ENCODE peak calls at places on chromosomes 6 and 20, in nine cellular contexts. One of them, this sample, is unnamed. For H3K9me3, the result is how much of the 10 kb centered on the place peaks cover.

GRCh38 chr6:25341923-25342619 is 62.9 kb downstream of the CARMIL1 start:
- DNase-seq in cardiac muscle cell: no peak
- DNase-seq in CD8-positive, alpha-beta memory T cell: no peak
- DNase-seq in WERI-Rb-1: no peak
- DNase-seq in GM12878: no peak
- DNase-seq in right lobe of liver: no peak
- DNase-seq in testis: no peak
- DNase-seq in Peyer's patch: no peak
- DNase-seq in CD4-positive, CD25-positive, alpha-beta regulatory T cell: no peak
- DNase-seq in this sample: no peak

GRCh38 chr6:166346449-166346848 is 4.1 kb upstream of the SFT2D1 start:
- DNase-seq in cardiac muscle cell: no peak
- DNase-seq in CD8-positive, alpha-beta memory T cell: no peak
- DNase-seq in WERI-Rb-1: no peak
- DNase-seq in GM12878: no peak
- DNase-seq in right lobe of liver: no peak
- DNase-seq in testis: no peak
- DNase-seq in Peyer's patch: no peak
- DNase-seq in CD4-positive, CD25-positive, alpha-beta regulatory T cell: no peak
- DNase-seq in this sample: no peak

GRCh38 chr6:33018904-33019303 is 9.5 kb upstream of the HLA-DOA start:
- DNase-seq in cardiac muscle cell: peak
- DNase-seq in CD8-positive, alpha-beta memory T cell: peak
- DNase-seq in WERI-Rb-1: no peak
- DNase-seq in GM12878: peak
- DNase-seq in right lobe of liver: peak
- DNase-seq in testis: peak
- DNase-seq in Peyer's patch: peak
- DNase-seq in CD4-positive, CD25-positive, alpha-beta regulatory T cell: no peak
- DNase-seq in this sample: peak

GRCh38 chr6:17962436-17963031 is 24.9 kb downstream of the KIF13A start:
- DNase-seq in cardiac muscle cell: peak
- DNase-seq in CD8-positive, alpha-beta memory T cell: no peak
- DNase-seq in WERI-Rb-1: peak
- DNase-seq in GM12878: no peak
- DNase-seq in right lobe of liver: no peak
- DNase-seq in testis: peak
- DNase-seq in Peyer's patch: no peak
- DNase-seq in CD4-positive, CD25-positive, alpha-beta regulatory T cell: no peak
- DNase-seq in this sample: no peak

GRCh38 chr6:1686117-1687098 is 76.7 kb downstream of the FOXC1 start:
- DNase-seq in cardiac muscle cell: peak
- DNase-seq in CD8-positive, alpha-beta memory T cell: no peak
- DNase-seq in WERI-Rb-1: no peak
- DNase-seq in GM12878: no peak
- DNase-seq in right lobe of liver: no peak
- DNase-seq in testis: no peak
- DNase-seq in Peyer's patch: no peak
- DNase-seq in CD4-positive, CD25-positive, alpha-beta regulatory T cell: no peak
- DNase-seq in this sample: no peak

GRCh38 chr20:24951536-24952047 is 2.5 kb downstream of the CST7 start:
- DNase-seq in cardiac muscle cell: no peak
- DNase-seq in CD8-positive, alpha-beta memory T cell: no peak
- DNase-seq in WERI-Rb-1: no peak
- DNase-seq in GM12878: no peak
- DNase-seq in right lobe of liver: no peak
- DNase-seq in testis: no peak
- DNase-seq in Peyer's patch: no peak
- DNase-seq in CD4-positive, CD25-positive, alpha-beta regulatory T cell: no peak
- DNase-seq in this sample: no peak

GRCh38 chr6:82178084-82178758 is 69.3 kb downstream of the IBTK start:
- DNase-seq in cardiac muscle cell: peak
- DNase-seq in CD8-positive, alpha-beta memory T cell: no peak
- DNase-seq in WERI-Rb-1: no peak
- DNase-seq in GM12878: no peak
- DNase-seq in right lobe of liver: no peak
- DNase-seq in testis: no peak
- DNase-seq in Peyer's patch: no peak
- DNase-seq in CD4-positive, CD25-positive, alpha-beta regulatory T cell: no peak
- DNase-seq in this sample: peak

GRCh38 chr6:138594042-138594636 is 94.8 kb upstream of the NHSL1 start:
- DNase-seq in cardiac muscle cell: no peak
- DNase-seq in CD8-positive, alpha-beta memory T cell: no peak
- DNase-seq in WERI-Rb-1: no peak
- DNase-seq in GM12878: no peak
- DNase-seq in right lobe of liver: no peak
- DNase-seq in testis: no peak
- DNase-seq in Peyer's patch: no peak
- DNase-seq in CD4-positive, CD25-positive, alpha-beta regulatory T cell: no peak
- DNase-seq in this sample: no peak

GRCh38 chr20:36569847-36570429 is 3.5 kb upstream of the TGIF2 start:
- DNase-seq in cardiac muscle cell: peak
- DNase-seq in CD8-positive, alpha-beta memory T cell: no peak
- DNase-seq in WERI-Rb-1: no peak
- DNase-seq in GM12878: no peak
- DNase-seq in right lobe of liver: no peak
- DNase-seq in testis: no peak
- DNase-seq in Peyer's patch: no peak
- DNase-seq in CD4-positive, CD25-positive, alpha-beta regulatory T cell: no peak
- DNase-seq in this sample: no peak

GRCh38 chr6:36227379-36228344 is 31.1 kb downstream of the BRPF3 start:
- DNase-seq in cardiac muscle cell: no peak
- DNase-seq in CD8-positive, alpha-beta memory T cell: no peak
- DNase-seq in WERI-Rb-1: no peak
- DNase-seq in GM12878: no peak
- DNase-seq in right lobe of liver: no peak
- DNase-seq in testis: no peak
- DNase-seq in Peyer's patch: no peak
- DNase-seq in CD4-positive, CD25-positive, alpha-beta regulatory T cell: no peak
- DNase-seq in this sample: peak

GRCh38 chr6:56072856-56073255 is 174.5 kb downstream of the COL21A1 start:
- DNase-seq in cardiac muscle cell: peak
- DNase-seq in CD8-positive, alpha-beta memory T cell: no peak
- DNase-seq in WERI-Rb-1: no peak
- DNase-seq in GM12878: no peak
- DNase-seq in right lobe of liver: no peak
- DNase-seq in testis: peak
- DNase-seq in Peyer's patch: no peak
- DNase-seq in CD4-positive, CD25-positive, alpha-beta regulatory T cell: no peak
- DNase-seq in this sample: no peak

GRCh38 chr6:83371428-83371827 is 59.4 kb downstream of the ME1 start:
- DNase-seq in cardiac muscle cell: peak
- DNase-seq in CD8-positive, alpha-beta memory T cell: no peak
- DNase-seq in WERI-Rb-1: no peak
- DNase-seq in GM12878: no peak
- DNase-seq in right lobe of liver: no peak
- DNase-seq in testis: no peak
- DNase-seq in Peyer's patch: no peak
- DNase-seq in CD4-positive, CD25-positive, alpha-beta regulatory T cell: no peak
- DNase-seq in this sample: no peak

GRCh38 chr6:98833101-98834059 is 994 bp upstream of the POU3F2 start:
- DNase-seq in cardiac muscle cell: peak
- DNase-seq in CD8-positive, alpha-beta memory T cell: no peak
- DNase-seq in WERI-Rb-1: peak
- DNase-seq in GM12878: no peak
- DNase-seq in right lobe of liver: peak
- DNase-seq in testis: peak
- DNase-seq in Peyer's patch: no peak
- DNase-seq in CD4-positive, CD25-positive, alpha-beta regulatory T cell: no peak
- DNase-seq in this sample: no peak

GRCh38 chr6:15872252-15873103 is 209.7 kb upstream of the DTNBP1 start:
- DNase-seq in cardiac muscle cell: peak
- DNase-seq in CD8-positive, alpha-beta memory T cell: no peak
- DNase-seq in WERI-Rb-1: no peak
- DNase-seq in GM12878: no peak
- DNase-seq in right lobe of liver: no peak
- DNase-seq in testis: no peak
- DNase-seq in Peyer's patch: no peak
- DNase-seq in CD4-positive, CD25-positive, alpha-beta regulatory T cell: no peak
- DNase-seq in this sample: no peak

GRCh38 chr20:63330940-63331339 is 30.2 kb downstream of the CHRNA4 start:
- DNase-seq in cardiac muscle cell: no peak
- DNase-seq in CD8-positive, alpha-beta memory T cell: no peak
- DNase-seq in WERI-Rb-1: peak
- DNase-seq in GM12878: no peak
- DNase-seq in right lobe of liver: peak
- DNase-seq in testis: no peak
- DNase-seq in Peyer's patch: no peak
- DNase-seq in CD4-positive, CD25-positive, alpha-beta regulatory T cell: no peak
- DNase-seq in this sample: no peak

GRCh38 chr20:63328716-63329275 is 32.4 kb downstream of the CHRNA4 start:
- DNase-seq in cardiac muscle cell: no peak
- DNase-seq in CD8-positive, alpha-beta memory T cell: no peak
- DNase-seq in WERI-Rb-1: no peak
- DNase-seq in GM12878: no peak
- DNase-seq in right lobe of liver: peak
- DNase-seq in testis: no peak
- DNase-seq in Peyer's patch: no peak
- DNase-seq in CD4-positive, CD25-positive, alpha-beta regulatory T cell: no peak
- DNase-seq in this sample: no peak

GRCh38 chr20:63328026-63328700 is 33.0 kb downstream of the CHRNA4 start:
- DNase-seq in cardiac muscle cell: no peak
- DNase-seq in CD8-positive, alpha-beta memory T cell: no peak
- DNase-seq in WERI-Rb-1: no peak
- DNase-seq in GM12878: no peak
- DNase-seq in right lobe of liver: peak
- DNase-seq in testis: no peak
- DNase-seq in Peyer's patch: no peak
- DNase-seq in CD4-positive, CD25-positive, alpha-beta regulatory T cell: no peak
- DNase-seq in this sample: no peak

GRCh38 chr20:63330084-63330760 is 30.9 kb downstream of the CHRNA4 start:
- DNase-seq in cardiac muscle cell: no peak
- DNase-seq in CD8-positive, alpha-beta memory T cell: no peak
- DNase-seq in WERI-Rb-1: no peak
- DNase-seq in GM12878: no peak
- DNase-seq in right lobe of liver: no peak
- DNase-seq in testis: no peak
- DNase-seq in Peyer's patch: no peak
- DNase-seq in CD4-positive, CD25-positive, alpha-beta regulatory T cell: no peak
- DNase-seq in this sample: no peak

GRCh38 chr20:63329331-63330083 is 31.6 kb downstream of the CHRNA4 start:
- DNase-seq in cardiac muscle cell: no peak
- DNase-seq in CD8-positive, alpha-beta memory T cell: no peak
- DNase-seq in WERI-Rb-1: no peak
- DNase-seq in GM12878: no peak
- DNase-seq in right lobe of liver: peak
- DNase-seq in testis: no peak
- DNase-seq in Peyer's patch: no peak
- DNase-seq in CD4-positive, CD25-positive, alpha-beta regulatory T cell: no peak
- DNase-seq in this sample: no peak
- H3K4me3 ChIP-seq in cardiac muscle cell: no peak
- H3K4me3 ChIP-seq in CD8-positive, alpha-beta memory T cell: no peak
- H3K4me3 ChIP-seq in WERI-Rb-1: no peak
- H3K4me3 ChIP-seq in GM12878: no peak
- H3K4me3 ChIP-seq in right lobe of liver: no peak
- H3K4me3 ChIP-seq in testis: no peak
- H3K4me3 ChIP-seq in Peyer's patch: no peak
- H3K4me3 ChIP-seq in CD4-positive, CD25-positive, alpha-beta regulatory T cell: no peak
- H3K4me3 ChIP-seq in this sample: no peak

GRCh38 chr6:148681666-148682065 is 65.2 kb upstream of the UST start:
- DNase-seq in cardiac muscle cell: no peak
- DNase-seq in CD8-positive, alpha-beta memory T cell: no peak
- DNase-seq in WERI-Rb-1: no peak
- DNase-seq in GM12878: no peak
- DNase-seq in right lobe of liver: no peak
- DNase-seq in testis: no peak
- DNase-seq in Peyer's patch: no peak
- DNase-seq in CD4-positive, CD25-positive, alpha-beta regulatory T cell: no peak
- DNase-seq in this sample: no peak

GRCh38 chr6:148682990-148683389 is 63.8 kb upstream of the UST start:
- DNase-seq in cardiac muscle cell: no peak
- DNase-seq in CD8-positive, alpha-beta memory T cell: no peak
- DNase-seq in WERI-Rb-1: no peak
- DNase-seq in GM12878: no peak
- DNase-seq in right lobe of liver: no peak
- DNase-seq in testis: no peak
- DNase-seq in Peyer's patch: peak
- DNase-seq in CD4-positive, CD25-positive, alpha-beta regulatory T cell: no peak
- DNase-seq in this sample: no peak

GRCh38 chr6:148678682-148679081 is 68.1 kb upstream of the UST start:
- DNase-seq in cardiac muscle cell: no peak
- DNase-seq in CD8-positive, alpha-beta memory T cell: no peak
- DNase-seq in WERI-Rb-1: no peak
- DNase-seq in GM12878: no peak
- DNase-seq in right lobe of liver: no peak
- DNase-seq in testis: no peak
- DNase-seq in Peyer's patch: no peak
- DNase-seq in CD4-positive, CD25-positive, alpha-beta regulatory T cell: no peak
- DNase-seq in this sample: no peak

GRCh38 chr6:148682252-148682651 is 64.6 kb upstream of the UST start:
- DNase-seq in cardiac muscle cell: no peak
- DNase-seq in CD8-positive, alpha-beta memory T cell: no peak
- DNase-seq in WERI-Rb-1: no peak
- DNase-seq in GM12878: no peak
- DNase-seq in right lobe of liver: no peak
- DNase-seq in testis: no peak
- DNase-seq in Peyer's patch: no peak
- DNase-seq in CD4-positive, CD25-positive, alpha-beta regulatory T cell: no peak
- DNase-seq in this sample: no peak

GRCh38 chr6:148677594-148678476 is 69.0 kb upstream of the UST start:
- DNase-seq in cardiac muscle cell: no peak
- DNase-seq in CD8-positive, alpha-beta memory T cell: no peak
- DNase-seq in WERI-Rb-1: no peak
- DNase-seq in GM12878: peak
- DNase-seq in right lobe of liver: no peak
- DNase-seq in testis: no peak
- DNase-seq in Peyer's patch: peak
- DNase-seq in CD4-positive, CD25-positive, alpha-beta regulatory T cell: no peak
- DNase-seq in this sample: no peak
- H3K9me3 ChIP-seq in cardiac muscle cell: under half
- H3K9me3 ChIP-seq in CD8-positive, alpha-beta memory T cell: under half
- H3K9me3 ChIP-seq in WERI-Rb-1: under half
- H3K9me3 ChIP-seq in GM12878: under half
- H3K9me3 ChIP-seq in right lobe of liver: under half
- H3K9me3 ChIP-seq in testis: under half
- H3K9me3 ChIP-seq in Peyer's patch: under half
- H3K9me3 ChIP-seq in CD4-positive, CD25-positive, alpha-beta regulatory T cell: under half
- H3K9me3 ChIP-seq in this sample: under half

DNA sequence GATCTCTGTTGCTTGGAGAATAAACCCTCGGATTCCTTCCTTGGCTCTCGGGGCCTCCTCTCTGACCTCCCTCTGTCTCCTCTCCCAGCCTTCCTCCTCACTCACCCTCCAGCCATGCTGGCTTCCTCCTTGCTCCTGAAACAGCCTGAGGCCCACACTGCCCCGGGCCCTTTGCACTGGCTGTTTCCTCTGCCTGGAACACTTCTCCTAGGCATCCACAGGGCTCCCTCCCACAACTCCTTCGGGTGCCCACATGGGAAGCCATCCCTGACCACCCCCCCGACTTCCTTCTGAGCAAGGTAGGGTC is 87.7 kb downstream of the CEBPB start:
- DNase-seq in cardiac muscle cell: no peak
- DNase-seq in CD8-positive, alpha-beta memory T cell: no peak
- DNase-seq in WERI-Rb-1: no peak
- DNase-seq in GM12878: no peak
- DNase-seq in right lobe of liver: peak
- DNase-seq in testis: peak
- DNase-seq in Peyer's patch: no peak
- DNase-seq in CD4-positive, CD25-positive, alpha-beta regulatory T cell: no peak
- DNase-seq in this sample: no peak
- H3K4me3 ChIP-seq in cardiac muscle cell: no peak
- H3K4me3 ChIP-seq in CD8-positive, alpha-beta memory T cell: no peak
- H3K4me3 ChIP-seq in WERI-Rb-1: no peak
- H3K4me3 ChIP-seq in GM12878: no peak
- H3K4me3 ChIP-seq in right lobe of liver: no peak
- H3K4me3 ChIP-seq in testis: no peak
- H3K4me3 ChIP-seq in Peyer's patch: no peak
- H3K4me3 ChIP-seq in CD4-positive, CD25-positive, alpha-beta regulatory T cell: no peak
- H3K4me3 ChIP-seq in this sample: no peak

GRCh38 chr6:49892280-49892679 is 25.9 kb upstream of the CRISP1 start:
- DNase-seq in cardiac muscle cell: no peak
- DNase-seq in CD8-positive, alpha-beta memory T cell: no peak
- DNase-seq in WERI-Rb-1: no peak
- DNase-seq in GM12878: no peak
- DNase-seq in right lobe of liver: no peak
- DNase-seq in testis: no peak
- DNase-seq in Peyer's patch: no peak
- DNase-seq in CD4-positive, CD25-positive, alpha-beta regulatory T cell: no peak
- DNase-seq in this sample: no peak
- H3K9me3 ChIP-seq in cardiac muscle cell: under half
- H3K9me3 ChIP-seq in CD8-positive, alpha-beta memory T cell: under half
- H3K9me3 ChIP-seq in WERI-Rb-1: under half
- H3K9me3 ChIP-seq in GM12878: under half
- H3K9me3 ChIP-seq in right lobe of liver: under half
- H3K9me3 ChIP-seq in testis: under half
- H3K9me3 ChIP-seq in Peyer's patch: under half
- H3K9me3 ChIP-seq in CD4-positive, CD25-positive, alpha-beta regulatory T cell: under half
- H3K9me3 ChIP-seq in this sample: under half

This sample was measured in small intestine.